ENCODE peak calls at places on chromosomes 4 and X, in five cellular contexts. U, A, C, S and Y are unnamed samples.
A peak's percentile ranks its signal among the peaks of the same experiment; 100 is the strongest.

GRCh38 chr4:14196141-14196540 is 568.6 kb upstream of the BOD1L1 start:
- DNase-seq in U (peak; percentile 73), A (peak; percentile 63), C (no peak), S (no peak), Y (peak; percentile 84)

GRCh38 chr4:153156263-153156662 is 48.0 kb upstream of the TRIM2 start:
- DNase-seq in U (no peak), A (no peak), C (no peak), S (no peak), Y (no peak)

GRCh38 chr4:148774134-148774533 is 331.9 kb upstream of the NR3C2 start:
- DNase-seq in U (no peak), A (no peak), C (no peak), S (no peak), Y (no peak)

GRCh38 chr4:106587558-106587957 is 219.0 kb upstream of the GIMD1 start:
- DNase-seq in U (peak; percentile 75), A (peak; percentile 40), C (no peak), S (no peak), Y (peak; percentile 80)

GRCh38 chr4:70505152-70505748 is 13.1 kb upstream of the AMTN start:
- DNase-seq in U (peak; percentile 62), A (peak; percentile 51), C (peak; percentile 67), S (no peak), Y (peak; percentile 68)

GRCh38 chr4:153728151-153728550 is 31.7 kb downstream of the RNF175 start:
- DNase-seq in U (no peak), A (no peak), C (no peak), S (no peak), Y (no peak)

GRCh38 chr4:3809451-3810110 is 43.4 kb downstream of the ADRA2C start:
- DNase-seq in U (no peak), A (no peak), C (no peak), S (no peak), Y (no peak)

GRCh38 chrX:12447448-12448154 is 309.3 kb downstream of the FRMPD4 start:
- DNase-seq in U (peak; percentile 88), A (peak; percentile 65), C (no peak), S (no peak), Y (peak; percentile 86)

GRCh38 chr4:141659539-141659938 is 23.2 kb downstream of the IL15 start:
- DNase-seq in U (no peak), A (no peak), C (no peak), S (no peak), Y (no peak)

GRCh38 chr4:165384608-165385007 is 5.8 kb downstream of the CPE start:
- DNase-seq in U (peak; percentile 52), A (no peak), C (no peak), S (no peak), Y (peak; percentile 51)

GRCh38 chrX:7435822-7436221 is 287.9 kb upstream of the PUDP start:
- DNase-seq in U (peak; percentile 24), A (no peak), C (no peak), S (no peak), Y (peak; percentile 0)

GRCh38 chrX:68833448-68833805 is 4.6 kb downstream of the EFNB1 start:
- DNase-seq in U (no peak), A (no peak), C (peak; percentile 39), S (no peak), Y (no peak)

GRCh38 chrX:68831405-68832100 is 2.7 kb downstream of the EFNB1 start:
- DNase-seq in U (no peak), A (no peak), C (peak; percentile 41), S (no peak), Y (no peak)

GRCh38 chrX:68833855-68834331 is 5.1 kb downstream of the EFNB1 start:
- DNase-seq in U (peak; percentile 75), A (no peak), C (peak; percentile 52), S (no peak), Y (no peak)

GRCh38 chrX:68832101-68832416 is 3.2 kb downstream of the EFNB1 start:
- DNase-seq in U (peak; percentile 51), A (peak; percentile 60), C (peak; percentile 79), S (peak; percentile 78), Y (peak; percentile 79)

GRCh38 chrX:68832516-68833447 is 4.0 kb downstream of the EFNB1 start:
- DNase-seq in U (no peak), A (no peak), C (peak; percentile 59), S (no peak), Y (no peak)
- H3K4me3 ChIP-seq in U (peak overlapping the region; percentile 78), A (peak overlapping the region; percentile 26), C (no peak overlapping the region), S (peak overlapping the region; percentile 74), Y (peak overlapping the region; percentile 76)

DNA sequence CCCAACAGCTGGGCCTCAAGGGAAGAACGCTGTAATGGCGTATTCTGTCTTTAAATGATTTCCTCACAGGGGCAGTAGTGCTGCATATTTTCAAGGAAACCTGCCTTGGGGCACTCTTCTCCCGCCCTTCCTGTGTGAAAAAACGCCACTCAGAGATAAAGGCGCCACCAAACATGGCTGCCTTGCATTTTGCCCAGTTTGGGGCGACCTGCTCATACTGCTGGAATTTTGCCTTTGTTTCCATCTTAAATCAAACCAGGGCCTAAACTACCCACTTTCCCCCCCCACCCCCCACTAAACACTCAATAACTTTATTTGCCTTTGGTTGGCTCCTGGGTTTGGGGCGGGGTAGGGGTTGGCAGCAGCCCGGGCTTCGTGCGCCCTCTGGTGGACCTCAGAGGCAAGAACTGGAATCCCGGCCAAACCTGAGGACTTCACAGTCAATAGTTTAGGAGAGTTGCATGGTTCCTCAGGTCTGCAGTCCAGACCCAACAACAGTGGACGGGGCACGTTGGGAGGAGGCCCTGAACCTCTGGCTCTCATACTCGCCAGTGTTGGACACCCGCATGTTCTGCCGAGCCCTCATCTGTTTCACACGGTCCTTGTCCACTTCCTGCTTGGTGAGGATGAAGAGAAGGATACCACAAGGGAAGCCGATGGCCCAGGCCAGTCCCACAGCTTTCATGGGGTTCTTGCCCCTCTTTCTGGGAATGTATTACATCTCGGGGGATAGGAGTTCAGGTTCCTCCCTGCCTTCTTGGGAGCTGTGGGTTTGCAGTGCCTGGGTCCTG is 220.1 kb upstream of the STK26 start:
- DNase-seq in U (no peak), A (no peak), C (peak; percentile 91), S (no peak), Y (no peak)
- TF ChIP-seq CTCF in U (no peak), A (peak; percentile 81), C (peak; percentile 62), S (no peak), Y (no peak)

GRCh38 chr4:155688211-155688610 is 21.6 kb downstream of the GUCY1A1 start:
- DNase-seq in U (no peak), A (no peak), C (no peak), S (no peak), Y (no peak)
- H3K4me3 ChIP-seq in U (no peak overlapping the region), A (no peak overlapping the region), C (peak overlapping the region; percentile 25), S (no peak overlapping the region), Y (no peak overlapping the region)

GRCh38 chr4:41204400-41204978 is 9.9 kb downstream of the APBB2 start:
- DNase-seq in U (peak; percentile 47), A (peak; percentile 80), C (no peak), S (no peak), Y (peak; percentile 79)

GRCh38 chr4:41203169-41203568 is 11.2 kb downstream of the APBB2 start:
- DNase-seq in U (no peak), A (no peak), C (no peak), S (no peak), Y (peak; percentile 65)

GRCh38 chr4:41205130-41205529 is 9.2 kb downstream of the APBB2 start:
- DNase-seq in U (no peak), A (no peak), C (no peak), S (no peak), Y (no peak)

GRCh38 chr4:41202356-41202755 is 12.0 kb downstream of the APBB2 start:
- DNase-seq in U (no peak), A (no peak), C (no peak), S (no peak), Y (no peak)

GRCh38 chr4:41203841-41204240 is 10.5 kb downstream of the APBB2 start:
- DNase-seq in U (no peak), A (no peak), C (no peak), S (no peak), Y (no peak)
- TF ChIP-seq CTCF in U (no peak), A (no peak), C (no peak), S (no peak), Y (no peak)

GRCh38 chr4:19831644-19832285 is 419.9 kb upstream of the SLIT2 start:
- DNase-seq in U (peak; percentile 17), A (no peak), C (no peak), S (no peak), Y (no peak)
- H3K4me3 ChIP-seq in U (no peak overlapping the region), A (no peak overlapping the region), C (no peak overlapping the region), S (no peak overlapping the region), Y (no peak overlapping the region)

DNA sequence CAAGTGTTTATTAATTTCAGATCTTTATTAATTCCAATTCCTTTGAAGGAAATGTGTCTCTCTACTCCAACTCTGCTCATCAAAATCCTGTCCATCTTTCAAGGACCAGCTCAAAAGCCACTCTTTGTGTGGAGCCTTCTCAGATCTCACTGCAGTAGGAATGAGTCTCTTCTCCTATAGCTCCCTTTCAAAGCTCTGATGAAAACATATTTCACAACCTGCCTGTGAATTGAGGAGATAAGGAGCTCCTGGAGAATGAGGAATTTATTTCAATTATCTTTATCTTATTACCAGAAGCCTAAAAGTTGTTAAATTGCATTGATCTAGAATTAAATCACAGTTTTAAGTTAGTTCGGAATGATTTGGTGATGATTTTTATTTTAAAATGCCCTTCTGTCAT is 92.6 kb upstream of the TRPC3 start:
- DNase-seq in U (no peak), A (no peak), C (no peak), S (no peak), Y (peak; percentile 4)
- TF ChIP-seq CTCF in U (no peak), A (no peak), C (no peak), S (no peak), Y (no peak)

DNA sequence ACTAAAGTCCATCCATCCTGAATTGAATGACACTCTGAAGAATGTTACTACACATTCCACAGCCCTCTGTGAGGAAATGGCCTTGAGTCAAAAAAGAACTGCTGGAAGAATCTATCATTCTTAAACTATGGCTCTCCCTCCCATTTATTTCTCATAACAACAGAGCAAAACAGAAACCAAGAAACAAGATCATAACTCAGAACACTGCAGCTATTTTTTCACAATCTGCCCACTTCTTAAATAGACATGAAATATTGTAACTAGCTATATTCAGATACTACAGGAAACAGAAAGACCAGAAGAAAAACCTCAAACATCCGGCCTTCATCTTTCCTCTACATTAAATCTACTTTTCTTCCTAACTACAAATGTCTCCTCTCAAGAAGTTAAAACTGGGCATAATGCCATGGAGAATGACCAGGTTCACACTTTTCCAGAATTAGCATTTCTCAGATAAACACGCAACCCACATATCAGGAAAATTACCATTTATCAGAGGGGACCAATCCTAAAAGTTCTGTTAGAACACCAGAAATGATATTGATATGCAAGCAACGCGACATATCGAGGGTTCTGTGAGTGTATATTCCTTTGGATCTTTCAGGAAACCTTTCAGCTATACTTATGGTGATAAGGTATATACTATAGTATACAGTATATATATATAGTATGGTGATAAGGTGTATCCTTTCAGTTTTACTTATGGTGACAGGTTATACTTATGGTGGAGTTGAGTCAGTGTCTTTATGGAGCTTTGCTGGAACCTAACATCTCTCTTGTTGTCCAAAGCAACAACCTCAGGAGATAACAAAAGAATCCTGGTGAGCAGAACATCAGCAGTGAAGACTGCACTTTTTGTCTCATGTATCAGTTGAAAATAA is 60.4 kb upstream of the IRF2 start:
- DNase-seq in U (peak; percentile 15), A (peak; percentile 72), C (no peak), S (no peak), Y (peak; percentile 88)
- H3K4me3 ChIP-seq in U (no peak overlapping the region), A (no peak overlapping the region), C (no peak overlapping the region), S (no peak overlapping the region), Y (no peak overlapping the region)